ENCODE peak calls at places on chromosomes 4 and X, in seven cellular contexts. Z, A, V, H, P, B and T are unnamed samples.

GRCh38 chr4:38563703-38564490 is 100.1 kb upstream of the KLF3 start:
- DNase-seq in B (peak), P (no peak), Z (no peak), V (no peak), A (no peak), H (no peak), T (peak)

GRCh38 chrX:135463937-135464336 is 42.2 kb downstream of the SMIM10L2A start:
- DNase-seq in V (no peak), A (no peak), H (no peak), P (peak), Z (no peak), B (peak), T (peak)

GRCh38 chr4:8598391-8599090 is 6.0 kb downstream of the CPZ start:
- DNase-seq in B (no peak), V (no peak), A (peak), H (no peak), Z (no peak), P (no peak), T (no peak)

GRCh38 chr4:105474110-105474518 is 252 bp upstream of the PPA2 start:
- DNase-seq in A (peak), Z (peak), B (peak), V (no peak), H (no peak), P (peak), T (peak)

GRCh38 chrX:17046478-17047097 is 100.1 kb downstream of the REPS2 start:
- DNase-seq in V (peak), B (peak), Z (peak), H (peak), A (no peak), P (peak), T (peak)

GRCh38 chr4:55071951-55072350 is 53.4 kb downstream of the KDR start:
- DNase-seq in A (no peak), V (no peak), B (no peak), P (no peak), Z (no peak), H (no peak), T (no peak)

GRCh38 chrX:968391-968790 is 244.1 kb downstream of the CRLF2 start:
- DNase-seq in P (no peak), Z (no peak), B (no peak), A (no peak), V (no peak), H (no peak), T (no peak)

GRCh38 chr4:89111833-89112563 is 665 bp downstream of the TIGD2 start:
- DNase-seq in B (peak), P (peak), Z (no peak), V (no peak), H (no peak), A (no peak), T (peak)

GRCh38 chr4:134777626-134778025 is 576.0 kb upstream of the PABPC4L start:
- DNase-seq in P (no peak), A (no peak), H (no peak), B (no peak), V (no peak), Z (no peak), T (no peak)

GRCh38 chrX:16836371-16836770 is 33.8 kb downstream of the RBBP7 start:
- DNase-seq in Z (no peak), H (no peak), B (peak), V (no peak), P (peak), A (no peak), T (no peak)

GRCh38 chrX:141903400-141904155 is at the start of gene MAGEC1:
- DNase-seq in B (no peak), A (no peak), V (no peak), H (no peak), P (no peak), Z (no peak), T (no peak)

GRCh38 chrX:15366507-15367352 is 17.5 kb downstream of the VEGFD start:
- DNase-seq in A (no peak), P (no peak), B (no peak), V (no peak), H (no peak), Z (no peak), T (no peak)

GRCh38 chr4:7270121-7270520 is 77.8 kb downstream of the SORCS2 start:
- DNase-seq in P (no peak), B (no peak), H (no peak), V (no peak), Z (no peak), A (peak), T (no peak)

GRCh38 chrX:121000589-121000988 is 15.0 kb upstream of the CT47A1 start:
- DNase-seq in H (peak), B (no peak), A (no peak), V (no peak), P (peak), Z (no peak), T (peak)

GRCh38 chr4:41432889-41433288 is 105.1 kb upstream of the LIMCH1 start:
- DNase-seq in H (no peak), Z (no peak), B (peak), A (no peak), V (peak), P (peak), T (peak)

GRCh38 chr4:152936446-152937279 is 540 bp downstream of the FHDC1 start:
- DNase-seq in P (peak), H (no peak), Z (no peak), B (no peak), V (no peak), A (peak), T (no peak)

GRCh38 chr4:82517043-82517442 is 44.7 kb downstream of the TMEM150C start:
- DNase-seq in P (peak), B (peak), V (no peak), H (no peak), Z (no peak), A (no peak), T (peak)

GRCh38 chr4:152678841-152679240 is 956 bp downstream of the TMEM154 start:
- DNase-seq in P (no peak), H (no peak), B (no peak), V (no peak), Z (no peak), A (no peak), T (no peak)

GRCh38 chr4:1200425-1201035 is 28.1 kb upstream of the SPON2 start:
- DNase-seq in H (no peak), P (peak), B (peak), V (no peak), Z (peak), A (peak), T (peak)

GRCh38 chr4:48002267-48002666 is 14.2 kb downstream of the CNGA1 start:
- DNase-seq in H (no peak), B (no peak), P (no peak), A (no peak), Z (no peak), V (no peak), T (no peak)

GRCh38 chr4:73704314-73705055 is 35.9 kb upstream of the CXCL8 start:
- DNase-seq in P (peak), B (peak), Z (peak), V (no peak), A (no peak), H (no peak), T (peak)
- H3K4me3 ChIP-seq in P (no peak), B (no peak), Z (no peak), V (no peak), A (no peak), H (no peak), T (no peak)

GRCh38 chr4:81032805-81033684 is 2.5 kb downstream of the BMP3 start:
- DNase-seq in H (no peak), B (no peak), A (no peak), V (no peak), Z (no peak), P (no peak), T (no peak)

GRCh38 chr4:81030617-81031388 is at the start of gene BMP3:
- DNase-seq in B (peak), H (no peak), A (peak), V (no peak), Z (no peak), P (no peak), T (no peak)

GRCh38 chr4:81032174-81032551 is 1.7 kb downstream of the BMP3 start:
- DNase-seq in H (no peak), Z (no peak), P (no peak), A (no peak), B (no peak), V (no peak), T (no peak)

GRCh38 chr4:81031389-81032173 is 1.1 kb downstream of the BMP3 start:
- DNase-seq in H (no peak), Z (no peak), P (no peak), B (no peak), A (peak), V (no peak), T (no peak)

GRCh38 chr4:81030061-81030616 is 369 bp upstream of the BMP3 start:
- DNase-seq in A (no peak), V (no peak), Z (no peak), H (no peak), P (no peak), B (no peak), T (no peak)
- H3K4me3 ChIP-seq in A (peak), V (peak), Z (peak), H (no peak), P (no peak), B (no peak), T (peak)

GRCh38 chr4:169436734-169437133 is 166.0 kb upstream of the SH3RF1 start:
- DNase-seq in Z (no peak), A (no peak), B (no peak), P (no peak), H (no peak), V (no peak), T (no peak)
- H3K4me3 ChIP-seq in Z (no peak), A (no peak), B (no peak), P (no peak), H (no peak), V (no peak), T (no peak)

DNA sequence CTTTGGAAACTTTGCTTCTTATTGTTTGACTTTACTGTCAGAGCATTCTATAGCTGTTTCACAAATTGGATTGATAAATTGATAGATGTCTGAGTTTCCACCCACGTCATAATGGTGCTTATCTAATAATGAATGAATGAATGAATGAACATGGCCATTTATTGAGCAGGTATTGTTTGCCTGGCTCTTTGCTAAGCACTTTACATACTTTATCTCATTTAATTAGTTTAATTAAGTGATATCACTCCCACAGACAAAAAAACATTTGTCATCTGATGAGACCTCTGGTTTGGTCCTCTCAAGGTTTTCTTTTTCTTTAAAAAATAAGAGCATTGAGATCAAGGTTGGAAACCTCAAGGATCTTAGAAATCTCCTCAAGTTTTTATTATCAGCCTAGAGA is 2.8 kb downstream of the FRAS1 start:
- DNase-seq in P (no peak), B (no peak), A (no peak), V (no peak), Z (no peak), H (no peak), T (no peak)
- H3K4me3 ChIP-seq in P (no peak), B (no peak), A (no peak), V (peak), Z (no peak), H (no peak), T (no peak)

DNA sequence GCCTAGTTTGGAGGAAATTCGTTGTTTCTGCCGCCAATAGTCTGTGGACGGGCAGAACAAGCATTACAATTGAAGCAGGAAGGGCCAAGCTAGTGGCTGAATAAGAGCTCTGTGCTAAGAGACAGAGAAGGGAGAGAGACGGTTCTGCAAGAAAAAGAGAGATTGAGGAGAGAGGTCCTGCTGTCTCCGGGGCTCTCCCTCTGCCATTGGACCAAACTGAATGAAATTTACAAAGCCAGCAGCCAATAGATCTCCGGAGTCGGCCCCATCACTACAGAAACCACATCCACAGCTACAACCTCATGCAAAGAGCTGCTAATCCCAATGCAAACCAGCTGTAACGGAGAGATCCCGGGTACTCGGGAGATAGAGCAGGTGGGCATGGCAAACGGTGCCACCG is at the start of gene NLGN4X:
- DNase-seq in B (no peak), H (no peak), P (no peak), V (no peak), Z (no peak), A (no peak), T (no peak)
- H3K4me3 ChIP-seq in B (no peak), H (no peak), P (no peak), V (peak), Z (peak), A (no peak), T (no peak)

GRCh38 chrX:140744085-140744484 is 34.5 kb downstream of the LINC00632 start:
- DNase-seq in A (no peak), H (no peak), P (no peak), B (no peak), Z (no peak), V (no peak), T (no peak)
- H3K4me3 ChIP-seq in A (no peak), H (no peak), P (no peak), B (no peak), Z (no peak), V (no peak), T (no peak)